ENCODE peak calls at places on chromosomes 12 and 14, in ten cellular contexts. K, F, D, T, P, R, C, Q, O and Z are unnamed samples.

GRCh38 chr14:64688801-64689200 is 15.4 kb upstream of the PLEKHG3 start:
- DNase-seq in K (no peak), F (no peak), D (no peak), T (no peak), P (peak), R (no peak), C (no peak), Q (no peak), O (peak), Z (no peak)

GRCh38 chr12:27493260-27493935 is 30.6 kb upstream of the PPFIBP1 start:
- DNase-seq in K (no peak), F (no peak), D (no peak), T (no peak), P (no peak), R (peak), C (peak), Q (peak), O (no peak), Z (peak)

GRCh38 chr12:101828463-101829196 is 2.1 kb downstream of the GNPTAB start:
- DNase-seq in K (no peak), F (no peak), D (no peak), T (no peak), P (no peak), R (no peak), C (no peak), Q (no peak), O (no peak), Z (no peak)

GRCh38 chr14:69685716-69686115 is 74.3 kb downstream of the SUSD6 start:
- DNase-seq in K (no peak), F (no peak), D (no peak), T (no peak), P (peak), R (no peak), C (peak), Q (peak), O (peak), Z (peak)

GRCh38 chr12:100896192-100896591 is 101.6 kb downstream of the ANO4 start:
- DNase-seq in K (no peak), F (no peak), D (no peak), T (no peak), P (no peak), R (no peak), C (no peak), Q (no peak), O (no peak), Z (no peak)

GRCh38 chr12:21697829-21698630 is 40.4 kb upstream of the LDHB start:
- DNase-seq in K (no peak), F (no peak), D (no peak), T (no peak), P (no peak), R (no peak), C (peak), Q (peak), O (peak), Z (peak)

GRCh38 chr12:97308576-97309198 is 153.9 kb upstream of the RMST start:
- DNase-seq in K (no peak), F (no peak), D (no peak), T (no peak), P (no peak), R (peak), C (peak), Q (peak), O (peak), Z (peak)

GRCh38 chr14:73491256-73491976 is 683 bp downstream of the RIOX1 start:
- DNase-seq in K (peak), F (peak), D (peak), T (no peak), P (peak), R (no peak), C (peak), Q (peak), O (peak), Z (peak)

GRCh38 chr14:77190977-77191376 is 9.4 kb downstream of the TMEM63C start:
- DNase-seq in K (no peak), F (no peak), D (no peak), T (no peak), P (no peak), R (no peak), C (no peak), Q (no peak), O (no peak), Z (no peak)

GRCh38 chr12:110475426-110475825 is 6.8 kb downstream of the FAM216A start:
- DNase-seq in K (no peak), F (no peak), D (no peak), T (no peak), P (no peak), R (no peak), C (no peak), Q (no peak), O (no peak), Z (no peak)

GRCh38 chr12:38588618-38589309 is 272.2 kb downstream of the ALG10B start:
- DNase-seq in K (no peak), F (no peak), D (no peak), T (no peak), P (no peak), R (no peak), C (peak), Q (no peak), O (no peak), Z (peak)

GRCh38 chr14:103401223-103402214 is 16.3 kb downstream of the MARK3 start:
- DNase-seq in K (no peak), F (no peak), D (no peak), T (no peak), P (no peak), R (peak), C (peak), Q (peak), O (no peak), Z (peak)

GRCh38 chr12:120257041-120257821 is 8.3 kb downstream of the PXN start:
- DNase-seq in K (no peak), F (no peak), D (no peak), T (no peak), P (no peak), R (peak), C (peak), Q (peak), O (no peak), Z (peak)

GRCh38 chr12:27900920-27901879 is 71.3 kb downstream of the PTHLH start:
- DNase-seq in K (no peak), F (no peak), D (no peak), T (no peak), P (no peak), R (no peak), C (no peak), Q (no peak), O (no peak), Z (no peak)

GRCh38 chr14:68977137-68977740 is 1.9 kb downstream of the ACTN1 start:
- DNase-seq in K (no peak), F (no peak), D (no peak), T (no peak), P (no peak), R (no peak), C (peak), Q (no peak), O (no peak), Z (no peak)

GRCh38 chr12:23424685-23425084 is 524.8 kb downstream of the SOX5 start:
- DNase-seq in K (no peak), F (no peak), D (no peak), T (no peak), P (no peak), R (no peak), C (no peak), Q (no peak), O (peak), Z (no peak)

GRCh38 chr14:23034498-23035302 is at the start of gene PSMB5:
- DNase-seq in K (peak), F (peak), D (peak), T (peak), P (no peak), R (peak), C (peak), Q (peak), O (no peak), Z (peak)

GRCh38 chr12:64673490-64674169 is 63.3 kb downstream of the RASSF3 start:
- DNase-seq in K (no peak), F (no peak), D (no peak), T (no peak), P (no peak), R (peak), C (no peak), Q (no peak), O (peak), Z (no peak)

GRCh38 chr12:113092478-113093408 is 36.2 kb downstream of the DTX1 start:
- DNase-seq in K (no peak), F (no peak), D (no peak), T (no peak), P (no peak), R (no peak), C (no peak), Q (no peak), O (no peak), Z (peak)

GRCh38 chr14:54211562-54212308 is 185.1 kb upstream of the CDKN3 start:
- DNase-seq in K (no peak), F (no peak), D (no peak), T (no peak), P (no peak), R (peak), C (peak), Q (peak), O (no peak), Z (peak)

GRCh38 chr12:122977655-122978392 is 2.7 kb upstream of the ARL6IP4 start:
- DNase-seq in K (no peak), F (no peak), D (no peak), T (no peak), P (no peak), R (no peak), C (no peak), Q (no peak), O (no peak), Z (no peak)

GRCh38 chr12:108517288-108518100 is 2.4 kb downstream of the FICD start:
- DNase-seq in K (no peak), F (no peak), D (no peak), T (no peak), P (no peak), R (no peak), C (no peak), Q (no peak), O (no peak), Z (no peak)

GRCh38 chr14:75123991-75124390 is 2.9 kb downstream of the NEK9 start:
- DNase-seq in K (no peak), F (no peak), D (no peak), T (no peak), P (no peak), R (peak), C (peak), Q (peak), O (no peak), Z (peak)

GRCh38 chr12:53097564-53098353 is at the start of gene IGFBP6:
- DNase-seq in K (peak), F (peak), D (no peak), T (no peak), P (no peak), R (peak), C (no peak), Q (peak), O (peak), Z (peak)

GRCh38 chr12:88946377-88946997 is 366.2 kb upstream of the KITLG start:
- DNase-seq in K (no peak), F (no peak), D (no peak), T (no peak), P (no peak), R (peak), C (peak), Q (peak), O (no peak), Z (peak)

GRCh38 chr14:76752744-76753143 is 8.5 kb upstream of the VASH1 start:
- DNase-seq in K (no peak), F (no peak), D (no peak), T (no peak), P (peak), R (no peak), C (no peak), Q (no peak), O (no peak), Z (no peak)

GRCh38 chr12:53870122-53870521 is 68.5 kb upstream of the HOXC13 start:
- DNase-seq in K (no peak), F (no peak), D (no peak), T (no peak), P (no peak), R (no peak), C (no peak), Q (no peak), O (no peak), Z (no peak)

GRCh38 chr12:122928891-122929538 is 33.1 kb upstream of the VPS37B start:
- DNase-seq in K (no peak), F (no peak), D (no peak), T (no peak), P (no peak), R (no peak), C (no peak), Q (no peak), O (no peak), Z (no peak)

GRCh38 chr14:98622208-98623051 is 649.6 kb downstream of the BCL11B start:
- DNase-seq in K (no peak), F (no peak), D (no peak), T (no peak), P (no peak), R (peak), C (no peak), Q (no peak), O (no peak), Z (peak)

GRCh38 chr14:52640137-52640536 is 55.2 kb downstream of the ERO1A start:
- DNase-seq in K (no peak), F (no peak), D (no peak), T (no peak), P (no peak), R (no peak), C (no peak), Q (no peak), O (no peak), Z (no peak)

GRCh38 chr12:82357340-82357739 is 847 bp downstream of the CCDC59 start:
- DNase-seq in K (no peak), F (no peak), D (no peak), T (no peak), P (no peak), R (no peak), C (peak), Q (no peak), O (no peak), Z (no peak)

GRCh38 chr12:130739571-130739970 is 23.5 kb upstream of the RIMBP2 start:
- DNase-seq in K (no peak), F (no peak), D (no peak), T (no peak), P (no peak), R (no peak), C (no peak), Q (no peak), O (no peak), Z (no peak)

GRCh38 chr12:100539209-100539608 is 34.3 kb upstream of the GAS2L3 start:
- DNase-seq in K (no peak), F (no peak), D (no peak), T (no peak), P (no peak), R (no peak), C (no peak), Q (peak), O (no peak), Z (peak)

GRCh38 chr12:105523164-105524057 is 192.9 kb downstream of the C12orf75 start:
- DNase-seq in K (no peak), F (no peak), D (peak), T (no peak), P (no peak), R (no peak), C (no peak), Q (peak), O (no peak), Z (peak)

GRCh38 chr12:20450591-20450990 is 82.3 kb downstream of the PDE3A start:
- DNase-seq in K (no peak), F (no peak), D (no peak), T (no peak), P (no peak), R (no peak), C (no peak), Q (no peak), O (no peak), Z (no peak)

GRCh38 chr12:19021240-19021639 is 108.3 kb upstream of the PLEKHA5 start:
- DNase-seq in K (no peak), F (no peak), D (no peak), T (no peak), P (no peak), R (no peak), C (no peak), Q (no peak), O (no peak), Z (no peak)

GRCh38 chr12:51678086-51678724 is 87.2 kb downstream of the SCN8A start:
- DNase-seq in K (no peak), F (no peak), D (no peak), T (no peak), P (no peak), R (peak), C (peak), Q (peak), O (peak), Z (peak)

GRCh38 chr14:21924479-21924878 is 250.9 kb upstream of the OR4E1 start:
- DNase-seq in K (no peak), F (peak), D (no peak), T (no peak), P (no peak), R (no peak), C (no peak), Q (no peak), O (no peak), Z (no peak)

GRCh38 chr14:96040836-96041371 is 1.7 kb downstream of the C14orf132 start:
- DNase-seq in K (no peak), F (no peak), D (no peak), T (no peak), P (no peak), R (no peak), C (no peak), Q (no peak), O (no peak), Z (no peak)